ENCODE peak calls at places on chromosomes 6 and 20, in seven cellular contexts. Z is H9, P is mesenchymal stem cell, R is neuronal stem cell, I is mesendoderm, C is H1, S is trophoblast cell. B is an unnamed sample.

GRCh38 chr20:37745553-37745952 is 51.7 kb downstream of the CTNNBL1 start:
- DNase-seq in I (peak; percentile 36), Z (no peak), C (no peak), P (no peak), S (no peak), R (no peak), B (no peak)

GRCh38 chr20:31716351-31716750 is 6.3 kb downstream of the BCL2L1 start:
- DNase-seq in C (no peak), I (no peak), R (no peak), Z (no peak), P (no peak), S (no peak), B (no peak)

GRCh38 chr20:38805958-38806854 is 709 bp downstream of the PPP1R16B start:
- DNase-seq in R (no peak), Z (no peak), P (no peak), C (no peak), I (peak; percentile 45), S (no peak), B (no peak)

GRCh38 chr6:15444881-15445280 is 199.0 kb downstream of the JARID2 start:
- DNase-seq in I (peak; percentile 58), R (no peak), S (no peak), C (no peak), Z (no peak), P (peak; percentile 19), B (no peak)

GRCh38 chr6:125986956-125987617 is 747 bp downstream of the TRMT11 start:
- DNase-seq in C (no peak), S (no peak), Z (no peak), I (peak; percentile 57), P (peak; percentile 45), R (no peak), B (peak; percentile 35)

GRCh38 chr20:63265891-63266515 is 6.6 kb upstream of the ARFGAP1 start:
- DNase-seq in Z (no peak), C (no peak), R (no peak), I (no peak), P (no peak), S (peak; percentile 62), B (peak; percentile 43)

GRCh38 chr6:130625825-130626500 is 201.2 kb upstream of the SMLR1 start:
- DNase-seq in R (no peak), C (no peak), S (no peak), Z (no peak), P (peak; percentile 58), I (peak; percentile 6), B (peak; percentile 44)

GRCh38 chr6:164845773-164846172 is 463.6 kb downstream of the C6orf118 start:
- DNase-seq in S (no peak), R (no peak), P (no peak), I (no peak), Z (no peak), C (no peak), B (no peak)

GRCh38 chr20:23052904-23053303 is 3.4 kb upstream of the THBD start:
- DNase-seq in P (no peak), Z (no peak), R (no peak), C (no peak), S (no peak), I (no peak), B (no peak)

GRCh38 chr6:47235964-47236760 is 73.5 kb downstream of the TNFRSF21 start:
- DNase-seq in C (no peak), P (peak; percentile 16), Z (no peak), R (no peak), S (no peak), I (no peak), B (no peak)

GRCh38 chr6:17031961-17032360 is 69.9 kb upstream of the STMND1 start:
- DNase-seq in C (no peak), R (no peak), I (no peak), P (no peak), Z (no peak), S (no peak), B (no peak)

GRCh38 chr6:74167951-74168350 is 471.9 kb downstream of the CD109 start:
- DNase-seq in S (no peak), R (no peak), P (peak; percentile 16), Z (no peak), C (no peak), I (no peak), B (peak; percentile 5)

GRCh38 chr6:56757585-56757984 is 114.9 kb upstream of the DST start:
- DNase-seq in R (no peak), C (no peak), I (peak; percentile 68), Z (no peak), P (peak; percentile 80), S (peak; percentile 27), B (peak; percentile 71)

GRCh38 chr6:118319890-118320289 is 228.2 kb upstream of the PLN start:
- DNase-seq in I (peak; percentile 7), S (no peak), P (no peak), C (no peak), Z (no peak), R (no peak), B (no peak)

GRCh38 chr6:36727491-36728021 is 29.9 kb downstream of the RAB44 start:
- DNase-seq in Z (no peak), P (peak; percentile 33), I (no peak), C (no peak), R (no peak), S (no peak), B (peak; percentile 29)

GRCh38 chr6:80316655-80317332 is 210.3 kb downstream of the BCKDHB start:
- DNase-seq in P (no peak), Z (no peak), S (no peak), I (no peak), C (no peak), R (no peak), B (no peak)

GRCh38 chr6:149139782-149140136 is 177.8 kb upstream of the TAB2 start:
- DNase-seq in I (no peak), R (no peak), S (no peak), P (no peak), C (no peak), Z (no peak), B (no peak)

GRCh38 chr6:152952866-152953509 is 29.9 kb downstream of the FBXO5 start:
- DNase-seq in I (peak; percentile 45), P (peak; percentile 61), Z (no peak), S (no peak), R (no peak), C (no peak), B (peak; percentile 63)

GRCh38 chr6:142845624-142846458 is 99.1 kb downstream of the HIVEP2 start:
- DNase-seq in P (peak; percentile 90), S (peak; percentile 81), I (peak; percentile 94), Z (peak; percentile 71), C (no peak), R (peak; percentile 63), B (peak; percentile 70)

GRCh38 chr20:46552460-46553420 is 2.3 kb upstream of the OCSTAMP start:
- DNase-seq in P (no peak), I (peak; percentile 20), S (no peak), R (no peak), Z (no peak), C (no peak), B (no peak)

GRCh38 chr20:43477193-43477592 is 19.5 kb downstream of the SRSF6 start:
- DNase-seq in R (no peak), S (peak; percentile 33), I (no peak), P (no peak), Z (no peak), C (no peak), B (no peak)
- H2BK120ac ChIP-seq in R (no peak overlapping the region), S (no peak overlapping the region), I (no peak overlapping the region), P (no peak overlapping the region), Z (no peak overlapping the region), C (no peak overlapping the region), B (no peak overlapping the region)

GRCh38 chr6:30954631-30955366 is 14.0 kb downstream of the MUCL3 start:
- DNase-seq in S (no peak), P (peak; percentile 11), Z (no peak), I (peak; percentile 31), C (no peak), R (no peak), B (no peak)
- H2BK120ac ChIP-seq in S (no peak overlapping the region), P (no peak overlapping the region), Z (no peak overlapping the region), I (no peak overlapping the region), C (no peak overlapping the region), R (no peak overlapping the region), B (no peak overlapping the region)

GRCh38 chr6:154228521-154228905 is 128.1 kb downstream of the IPCEF1 start:
- DNase-seq in P (no peak), Z (no peak), R (no peak), I (no peak), C (no peak), S (peak; percentile 57), B (no peak)
- H2BK120ac ChIP-seq in P (no peak overlapping the region), Z (no peak overlapping the region), R (no peak overlapping the region), I (no peak overlapping the region), C (no peak overlapping the region), S (peak overlapping the region; percentile 6), B (no peak overlapping the region)

GRCh38 chr20:53175135-53175780 is 203.1 kb downstream of the TSHZ2 start:
- DNase-seq in P (no peak), S (no peak), Z (no peak), I (no peak), C (no peak), R (no peak), B (no peak)
- H2BK120ac ChIP-seq in P (no peak overlapping the region), S (no peak overlapping the region), Z (no peak overlapping the region), I (no peak overlapping the region), C (no peak overlapping the region), R (no peak overlapping the region), B (no peak overlapping the region)

B was measured in IMR-90.